ENCODE peak calls at places on chromosomes 11 and 22, in seven cellular contexts. K, X, P, Y, L, E and N are unnamed samples.

GRCh38 chr22:24325105-24325757 is 54.6 kb downstream of the SPECC1L start:
- DNase-seq in K (peak; percentile 91), X (peak; percentile 88), P (peak; percentile 92), Y (no peak), L (peak; percentile 61), E (no peak), N (peak; percentile 50)

GRCh38 chr11:87722756-87723599 is 452.3 kb downstream of the RAB38 start:
- DNase-seq in K (peak; percentile 10), X (peak; percentile 9), P (peak; percentile 2), Y (no peak), L (peak; percentile 53), E (no peak), N (peak; percentile 6)

GRCh38 chr11:111730031-111730430 is 36.2 kb downstream of the PPP2R1B start:
- DNase-seq in K (no peak), X (no peak), P (no peak), Y (no peak), L (no peak), E (no peak), N (no peak)

GRCh38 chr11:44326615-44327475 is 16.9 kb upstream of the ALX4 start:
- DNase-seq in K (no peak), X (no peak), P (no peak), Y (no peak), L (no peak), E (no peak), N (no peak)

GRCh38 chr11:15599376-15599775 is 484.7 kb downstream of the INSC start:
- DNase-seq in K (no peak), X (no peak), P (no peak), Y (no peak), L (no peak), E (no peak), N (no peak)

GRCh38 chr11:1453611-1454386 is 32.8 kb downstream of the MOB2 start:
- DNase-seq in K (no peak), X (no peak), P (no peak), Y (no peak), L (peak; percentile 63), E (peak; percentile 15), N (no peak)

GRCh38 chr22:31332886-31333285 is 13.3 kb downstream of the PATZ1 start:
- DNase-seq in K (peak; percentile 32), X (no peak), P (peak; percentile 62), Y (no peak), L (no peak), E (no peak), N (no peak)

GRCh38 chr22:32702421-32702820 is 99.1 kb upstream of the TIMP3 start:
- DNase-seq in K (no peak), X (no peak), P (no peak), Y (no peak), L (no peak), E (no peak), N (no peak)

GRCh38 chr11:134244593-134244992 is 8.6 kb downstream of the THYN1 start:
- DNase-seq in K (peak; percentile 52), X (peak; percentile 33), P (peak; percentile 32), Y (no peak), L (peak; percentile 67), E (no peak), N (no peak)

GRCh38 chr11:69637956-69638871 is 2.7 kb upstream of the CCND1 start:
- DNase-seq in K (peak; percentile 81), X (peak; percentile 78), P (peak; percentile 65), Y (no peak), L (peak; percentile 70), E (no peak), N (no peak)

GRCh38 chr11:114340311-114341131 is 44.3 kb downstream of the NNMT start:
- DNase-seq in K (peak; percentile 77), X (peak; percentile 85), P (peak; percentile 82), Y (peak; percentile 62), L (peak; percentile 60), E (peak; percentile 10), N (peak; percentile 26)

GRCh38 chr11:72039108-72039850 is 40.6 kb downstream of the IL18BP start:
- DNase-seq in K (peak; percentile 51), X (peak; percentile 78), P (peak; percentile 60), Y (no peak), L (no peak), E (no peak), N (no peak)

GRCh38 chr11:128886401-128887119 is 4.6 kb upstream of the KCNJ5 start:
- DNase-seq in K (no peak), X (peak; percentile 21), P (no peak), Y (no peak), L (peak; percentile 53), E (no peak), N (no peak)

GRCh38 chr11:70078095-70078795 is at the start of gene ANO1:
- DNase-seq in K (no peak), X (no peak), P (peak; percentile 19), Y (no peak), L (no peak), E (no peak), N (no peak)

GRCh38 chr11:114158886-114159285 is 99.4 kb downstream of the ZBTB16 start:
- DNase-seq in K (no peak), X (no peak), P (peak; percentile 56), Y (no peak), L (no peak), E (no peak), N (no peak)

GRCh38 chr11:117824571-117825537 is at the start of gene FXYD2:
- DNase-seq in K (no peak), X (peak; percentile 76), P (no peak), Y (peak; percentile 29), L (no peak), E (no peak), N (no peak)

GRCh38 chr11:35214792-35215193 is 75.8 kb downstream of the CD44 start:
- DNase-seq in K (peak; percentile 98), X (peak; percentile 57), P (peak; percentile 97), Y (no peak), L (no peak), E (no peak), N (no peak)